ENCODE peak calls at places on chromosome 2, in six cellular contexts. I, Y, G, O, H and A are unnamed samples.

GRCh38 chr2:170714156-170715061 is 728 bp upstream of the SP5 start:
- DNase-seq in I (peak; percentile 81), Y (no peak), G (peak; percentile 27), O (peak; percentile 87), H (no peak), A (peak; percentile 48)

GRCh38 chr2:204228169-204228940 is 291.8 kb downstream of the ICOS start:
- DNase-seq in I (no peak), Y (no peak), G (no peak), O (no peak), H (no peak), A (no peak)

GRCh38 chr2:9631484-9631819 is 655 bp upstream of the YWHAQ start:
- DNase-seq in I (no peak), Y (no peak), G (no peak), O (no peak), H (no peak), A (no peak)

GRCh38 chr2:152432206-152432653 is 97.3 kb downstream of the FMNL2 start:
- DNase-seq in I (no peak), Y (peak; percentile 41), G (peak; percentile 35), O (no peak), H (no peak), A (no peak)

GRCh38 chr2:16962459-16962858 is 296.8 kb upstream of the CYRIA start:
- DNase-seq in I (no peak), Y (no peak), G (no peak), O (no peak), H (no peak), A (no peak)

GRCh38 chr2:232377841-232378734 is 463 bp upstream of the ALPP start:
- DNase-seq in I (peak; percentile 73), Y (no peak), G (no peak), O (no peak), H (no peak), A (no peak)

GRCh38 chr2:232960862-232961261 is 52.2 kb downstream of the NGEF start:
- DNase-seq in I (no peak), Y (no peak), G (no peak), O (no peak), H (no peak), A (peak; percentile 23)

GRCh38 chr2:239462671-239463506 is 62.1 kb upstream of the HDAC4 start:
- DNase-seq in I (peak; percentile 71), Y (no peak), G (no peak), O (peak; percentile 82), H (no peak), A (no peak)

GRCh38 chr2:7891312-7891711 is 790.5 kb upstream of the ID2 start:
- DNase-seq in I (no peak), Y (no peak), G (no peak), O (no peak), H (no peak), A (no peak)

GRCh38 chr2:178574789-178575188 is 94.5 kb downstream of the PLEKHA3 start:
- DNase-seq in I (no peak), Y (no peak), G (no peak), O (no peak), H (no peak), A (no peak)

GRCh38 chr2:160353166-160353565 is 140.4 kb downstream of the RBMS1 start:
- DNase-seq in I (no peak), Y (no peak), G (no peak), O (no peak), H (no peak), A (no peak)

GRCh38 chr2:76281176-76281841 is 570.6 kb upstream of the GCFC2 start:
- DNase-seq in I (no peak), Y (no peak), G (no peak), O (no peak), H (no peak), A (no peak)

GRCh38 chr2:236663267-236663666 is 93.6 kb downstream of the ACKR3 start:
- DNase-seq in I (peak; percentile 84), Y (no peak), G (no peak), O (peak; percentile 92), H (no peak), A (no peak)

GRCh38 chr2:187658952-187659525 is 104.8 kb upstream of the TFPI start:
- DNase-seq in I (no peak), Y (peak; percentile 45), G (peak; percentile 6), O (no peak), H (no peak), A (peak; percentile 14)

GRCh38 chr2:30203156-30203555 is 28.2 kb upstream of the LBH start:
- DNase-seq in I (no peak), Y (no peak), G (no peak), O (peak; percentile 68), H (no peak), A (no peak)

GRCh38 chr2:191064590-191064989 is 50.6 kb upstream of the STAT1 start:
- DNase-seq in I (no peak), Y (no peak), G (no peak), O (no peak), H (no peak), A (no peak)

GRCh38 chr2:37436324-37436723 is 91.9 kb downstream of the QPCT start:
- DNase-seq in I (no peak), Y (peak; percentile 92), G (no peak), O (no peak), H (no peak), A (no peak)

DNA sequence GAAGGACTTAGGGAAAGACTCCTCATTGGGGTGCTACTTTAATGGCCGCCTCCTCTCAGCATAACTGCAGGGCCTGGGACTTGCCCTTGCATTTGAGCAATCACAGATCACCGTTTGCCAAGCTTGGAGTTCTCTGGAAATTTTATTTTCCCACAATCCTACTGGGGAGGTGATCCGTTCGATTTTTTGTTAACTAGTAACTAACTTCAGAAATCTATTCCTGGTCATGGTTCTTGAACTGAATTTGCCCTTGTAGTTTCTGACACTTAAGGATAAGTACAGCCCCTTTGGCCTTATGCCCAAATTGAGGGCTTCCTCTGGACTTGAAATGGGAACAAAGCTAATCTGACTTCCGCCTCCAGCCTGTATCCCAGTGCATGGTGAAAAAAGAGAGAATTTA is 60.5 kb upstream of the ST3GAL5 start:
- DNase-seq in I (no peak), Y (no peak), G (no peak), O (no peak), H (no peak), A (no peak)
- TF ChIP-seq POLR2A in I (no peak), Y (no peak), G (no peak), O (no peak), H (no peak), A (no peak)

DNA sequence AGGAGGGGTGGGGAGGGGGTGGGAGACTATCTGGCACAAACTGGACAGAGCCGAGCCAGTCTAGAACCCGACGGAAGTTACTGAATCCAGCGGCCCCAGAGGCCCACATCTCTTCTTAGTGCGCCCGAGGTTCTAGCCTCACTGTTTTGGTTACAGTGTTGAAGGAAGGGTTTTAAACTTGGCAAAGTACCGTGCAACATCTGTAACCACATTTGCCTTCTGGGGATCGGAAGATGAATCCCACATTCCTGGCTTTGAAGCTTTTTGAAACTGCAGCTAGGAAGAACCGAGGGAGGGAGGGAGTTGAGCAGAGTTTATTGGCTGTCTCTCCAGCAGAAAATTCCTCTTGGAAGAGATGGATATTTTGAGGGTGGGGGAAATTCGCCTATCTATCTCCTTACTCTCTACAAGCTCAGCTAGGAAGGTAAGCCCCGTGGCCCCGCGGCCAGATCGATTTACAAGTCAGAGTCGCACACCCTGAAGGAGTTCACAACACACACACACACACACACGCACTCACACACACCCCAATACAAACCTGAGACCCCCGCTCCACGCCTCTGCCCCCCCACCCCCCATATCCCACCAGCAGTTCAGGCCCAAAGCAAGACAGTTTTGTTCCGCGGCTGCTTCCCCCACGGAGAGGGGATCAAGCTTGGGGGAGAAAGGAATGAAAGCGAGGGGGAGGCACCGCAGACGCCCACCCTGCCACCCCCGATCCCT is 972 bp downstream of the ACVR1 start:
- DNase-seq in I (peak; percentile 82), Y (peak; percentile 93), G (no peak), O (peak; percentile 90), H (peak; percentile 20), A (peak; percentile 30)
- TF ChIP-seq POLR2A in I (no peak), Y (peak; percentile 59), G (no peak), O (no peak), H (no peak), A (no peak)

GRCh38 chr2:168059758-168060157 is 187.6 kb downstream of the STK39 start:
- DNase-seq in I (no peak), Y (no peak), G (no peak), O (no peak), H (no peak), A (no peak)
- TF ChIP-seq POLR2A in I (no peak), Y (no peak), G (no peak), O (no peak), H (no peak), A (no peak)

DNA sequence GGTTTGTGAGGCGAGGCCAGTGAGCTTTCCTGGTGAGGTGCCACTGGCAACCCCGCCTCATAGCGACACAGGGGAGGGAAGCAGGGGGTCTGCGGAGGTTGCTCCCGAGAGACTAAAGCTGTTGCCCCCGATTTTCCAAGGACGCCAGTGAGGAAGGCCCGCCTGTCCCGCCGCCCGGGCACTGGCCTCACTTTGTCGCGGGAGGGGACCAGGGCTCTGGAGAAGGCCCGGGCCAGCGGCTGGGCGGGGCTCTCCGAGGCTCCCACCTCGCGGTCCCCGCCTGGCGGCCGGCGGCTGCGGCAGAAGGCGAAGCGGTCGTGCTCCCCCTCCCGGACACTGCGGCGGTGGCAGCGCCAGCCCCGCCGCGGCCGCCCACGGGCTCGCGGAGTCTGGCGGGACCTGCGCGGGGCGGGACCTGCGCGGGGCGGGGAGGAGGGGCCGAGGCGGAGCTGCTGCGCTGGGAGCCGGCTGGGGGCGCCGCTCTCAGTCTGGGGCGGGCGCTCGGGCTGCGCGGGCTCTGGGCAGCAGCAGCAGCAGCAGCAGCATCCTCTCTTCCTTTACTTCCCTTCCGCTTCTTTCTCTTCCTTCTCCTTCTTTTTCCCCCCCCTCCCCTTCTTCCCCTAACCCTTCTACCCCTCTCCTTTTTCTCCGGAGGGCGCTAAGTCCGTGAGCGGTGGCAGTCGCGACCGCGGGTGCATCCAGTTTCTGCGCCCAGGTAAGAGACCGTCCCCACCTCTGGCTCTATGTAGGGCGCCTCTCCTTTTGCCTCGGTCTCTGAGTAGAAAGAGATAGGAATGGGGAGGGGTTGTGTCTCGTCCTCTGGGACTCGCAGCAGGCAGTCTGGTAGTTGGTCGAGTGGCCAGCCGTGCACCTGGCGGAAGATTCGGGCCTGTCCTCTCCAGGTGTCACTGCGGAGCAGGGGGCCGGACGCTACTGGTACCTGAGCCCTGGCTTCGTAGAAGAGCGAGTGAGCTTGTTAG is at the start of gene MAP2:
- DNase-seq in I (peak; percentile 81), Y (peak; percentile 60), G (peak; percentile 55), O (peak; percentile 95), H (peak; percentile 80), A (peak; percentile 77)
- TF ChIP-seq POLR2A in I (peak; percentile 18), Y (no peak), G (no peak), O (no peak), H (peak; percentile 32), A (peak; percentile 18)

GRCh38 chr2:207710814-207711740 is at the start of gene CCNYL1:
- DNase-seq in I (peak; percentile 100), Y (peak; percentile 99), G (peak; percentile 99), O (peak; percentile 100), H (peak; percentile 99), A (peak; percentile 97)
- TF ChIP-seq POLR2A in I (peak; percentile 75), Y (peak; percentile 90), G (peak; percentile 41), O (no peak), H (peak; percentile 95), A (peak; percentile 79)